ENCODE peak calls at places on chromosomes 12 and 14, in nine cellular contexts. Q is HuH-7.5; L is Panc1; G is ovary; W is effector memory CD8-positive, alpha-beta T cell; T is A549; D is NCI-H2107; N is substantia nigra; H is GDM1. M is an unnamed sample.

GRCh38 chr14:97056086-97056485 is 258.9 kb downstream of the VRK1 start:
- DNase-seq in Q (no peak), L (no peak), G (no peak), W (no peak), T (no peak), D (no peak), N (no peak), H (no peak), M (no peak)

GRCh38 chr14:64788706-64789105 is 84.5 kb downstream of the PLEKHG3 start:
- DNase-seq in Q (no peak), L (no peak), G (no peak), W (no peak), T (peak), D (peak), N (no peak), H (no peak), M (no peak)

GRCh38 chr12:113246478-113247122 is 25.3 kb downstream of the TPCN1 start:
- DNase-seq in Q (no peak), L (no peak), G (no peak), W (no peak), T (no peak), D (no peak), N (no peak), H (no peak), M (no peak)

GRCh38 chr12:106098691-106099200 is 40.0 kb downstream of the NUAK1 start:
- DNase-seq in Q (peak), L (no peak), G (no peak), W (no peak), T (no peak), D (no peak), N (no peak), H (no peak), M (no peak)

GRCh38 chr12:108375986-108376663 is 37.0 kb upstream of the CMKLR1 start:
- DNase-seq in Q (no peak), L (no peak), G (no peak), W (no peak), T (no peak), D (no peak), N (no peak), H (no peak), M (no peak)

GRCh38 chr12:123859035-123859434 is 96.9 kb downstream of the DNAH10 start:
- DNase-seq in Q (no peak), L (no peak), G (no peak), W (no peak), T (no peak), D (no peak), N (no peak), H (no peak), M (no peak)

GRCh38 chr14:85527006-85527405 is 2.9 kb upstream of the FLRT2 start:
- DNase-seq in Q (no peak), L (no peak), G (no peak), W (no peak), T (no peak), D (no peak), N (no peak), H (no peak), M (no peak)

GRCh38 chr14:34810028-34810427 is 65.1 kb downstream of the BAZ1A start:
- DNase-seq in Q (no peak), L (no peak), G (no peak), W (no peak), T (no peak), D (no peak), N (no peak), H (no peak), M (no peak)

GRCh38 chr12:102659200-102659911 is 179.0 kb upstream of the IGF1 start:
- DNase-seq in Q (no peak), L (no peak), G (no peak), W (no peak), T (no peak), D (no peak), N (no peak), H (no peak), M (no peak)

GRCh38 chr14:77206261-77206824 is 24.7 kb downstream of the TMEM63C start:
- DNase-seq in Q (no peak), L (no peak), G (no peak), W (no peak), T (no peak), D (no peak), N (no peak), H (no peak), M (no peak)

GRCh38 chr12:45914090-45914489 is 76.3 kb downstream of the SCAF11 start:
- DNase-seq in Q (no peak), L (peak), G (no peak), W (no peak), T (no peak), D (no peak), N (no peak), H (no peak), M (no peak)

GRCh38 chr14:51236314-51236713 is 3.7 kb upstream of the TMX1 start:
- DNase-seq in Q (no peak), L (no peak), G (no peak), W (no peak), T (no peak), D (no peak), N (no peak), H (no peak), M (no peak)

GRCh38 chr12:1311145-1311544 is 283.2 kb downstream of the FBXL14 start:
- DNase-seq in Q (no peak), L (no peak), G (no peak), W (no peak), T (no peak), D (no peak), N (no peak), H (no peak), M (no peak)

M was measured in caudate nucleus.